ENCODE peak calls at places on chromosomes 6 and 20, in seven cellular contexts. One of them, this sample, is unnamed. For H3K27me3, the result is how much of the 10 kb centered on the place peaks cover.

GRCh38 chr6:27478141-27478705 is 5.3 kb upstream of the ZNF184 start:
- DNase-seq in neural progenitor cell: no peak
- DNase-seq in HCT116: no peak
- DNase-seq in GM23338: peak
- DNase-seq in GM23248: peak
- DNase-seq in SK-N-SH: no peak
- DNase-seq in PC-3: peak
- DNase-seq in this sample: peak

GRCh38 chr6:30922447-30922852 is 8.4 kb downstream of the VARS2 start:
- DNase-seq in GM23248: no peak
- DNase-seq in GM23338: no peak
- DNase-seq in neural progenitor cell: no peak
- DNase-seq in HCT116: no peak
- DNase-seq in SK-N-SH: no peak
- DNase-seq in PC-3: peak
- DNase-seq in this sample: no peak

GRCh38 chr6:129498950-129499870 is 210.8 kb downstream of the ARHGAP18 start:
- DNase-seq in GM23338: peak
- DNase-seq in HCT116: peak
- DNase-seq in SK-N-SH: peak
- DNase-seq in neural progenitor cell: peak
- DNase-seq in GM23248: peak
- DNase-seq in PC-3: peak
- DNase-seq in this sample: peak

GRCh38 chr6:19342616-19343015 is 494.6 kb upstream of the ID4 start:
- DNase-seq in neural progenitor cell: no peak
- DNase-seq in HCT116: no peak
- DNase-seq in SK-N-SH: no peak
- DNase-seq in GM23248: peak
- DNase-seq in PC-3: peak
- DNase-seq in GM23338: no peak
- DNase-seq in this sample: no peak

GRCh38 chr20:31543966-31544598 is 29.8 kb downstream of the HM13 start:
- DNase-seq in neural progenitor cell: no peak
- DNase-seq in SK-N-SH: peak
- DNase-seq in PC-3: peak
- DNase-seq in HCT116: no peak
- DNase-seq in GM23248: peak
- DNase-seq in GM23338: no peak
- DNase-seq in this sample: no peak

GRCh38 chr6:157386023-157386422 is 5.0 kb downstream of the ZDHHC14 start:
- DNase-seq in GM23248: no peak
- DNase-seq in PC-3: no peak
- DNase-seq in SK-N-SH: no peak
- DNase-seq in HCT116: no peak
- DNase-seq in GM23338: no peak
- DNase-seq in neural progenitor cell: no peak
- DNase-seq in this sample: no peak

GRCh38 chr6:136289579-136290405 is at the start of gene BCLAF1:
- DNase-seq in GM23338: peak
- DNase-seq in HCT116: peak
- DNase-seq in neural progenitor cell: peak
- DNase-seq in SK-N-SH: peak
- DNase-seq in PC-3: peak
- DNase-seq in GM23248: peak
- DNase-seq in this sample: peak

GRCh38 chr20:19435820-19436219 is 223.4 kb downstream of the SLC24A3 start:
- DNase-seq in HCT116: no peak
- DNase-seq in GM23248: no peak
- DNase-seq in GM23338: no peak
- DNase-seq in SK-N-SH: no peak
- DNase-seq in neural progenitor cell: no peak
- DNase-seq in PC-3: no peak
- DNase-seq in this sample: no peak

GRCh38 chr6:74735304-74735703 is 470.5 kb downstream of the COL12A1 start:
- DNase-seq in GM23338: no peak
- DNase-seq in HCT116: no peak
- DNase-seq in neural progenitor cell: no peak
- DNase-seq in GM23248: peak
- DNase-seq in SK-N-SH: no peak
- DNase-seq in PC-3: peak
- DNase-seq in this sample: no peak

GRCh38 chr20:24981750-24982149 is 10.8 kb downstream of the APMAP start:
- DNase-seq in neural progenitor cell: no peak
- DNase-seq in GM23338: no peak
- DNase-seq in PC-3: no peak
- DNase-seq in GM23248: no peak
- DNase-seq in SK-N-SH: no peak
- DNase-seq in HCT116: no peak
- DNase-seq in this sample: no peak

DNA sequence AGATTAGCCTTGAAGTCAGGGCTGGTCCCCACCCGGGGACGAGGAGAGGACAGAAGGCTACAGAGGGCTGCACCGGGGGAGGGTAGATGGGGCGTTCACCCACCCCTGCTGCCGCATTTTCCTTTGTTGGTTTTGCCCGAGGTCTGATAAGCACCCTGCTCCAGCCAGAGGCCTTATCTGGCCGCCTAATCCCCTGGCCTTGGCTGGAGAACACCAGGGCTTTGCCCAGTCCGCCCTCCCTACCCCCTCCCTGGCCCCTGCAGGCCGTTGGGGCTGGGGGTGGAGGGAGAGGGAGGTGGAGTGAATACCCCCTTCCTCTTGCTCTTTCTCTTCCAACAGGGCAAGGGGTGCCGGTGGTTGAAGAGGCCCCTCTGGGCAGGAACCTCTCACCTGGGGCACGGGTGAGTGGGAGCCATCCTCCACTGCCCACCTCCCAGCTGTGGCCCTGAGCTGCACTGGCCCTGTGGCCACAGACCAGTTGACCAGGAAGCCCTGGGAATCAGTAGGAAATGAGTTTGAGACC is 11.8 kb upstream of the GATA5 start:
- DNase-seq in HCT116: no peak
- DNase-seq in GM23248: no peak
- DNase-seq in neural progenitor cell: no peak
- DNase-seq in PC-3: no peak
- DNase-seq in SK-N-SH: peak
- DNase-seq in GM23338: no peak
- DNase-seq in this sample: no peak
- H3K27me3 ChIP-seq in HCT116: under half
- H3K27me3 ChIP-seq in GM23248: under half
- H3K27me3 ChIP-seq in neural progenitor cell: under half
- H3K27me3 ChIP-seq in PC-3: under half
- H3K27me3 ChIP-seq in SK-N-SH: under half
- H3K27me3 ChIP-seq in GM23338: under half
- H3K27me3 ChIP-seq in this sample: half or more

GRCh38 chr6:32668226-32668747 is 1.8 kb upstream of the HLA-DQB1 start:
- DNase-seq in HCT116: peak
- DNase-seq in GM23338: peak
- DNase-seq in GM23248: peak
- DNase-seq in PC-3: peak
- DNase-seq in SK-N-SH: no peak
- DNase-seq in neural progenitor cell: peak
- DNase-seq in this sample: peak

GRCh38 chr6:32664827-32665362 is 1.6 kb downstream of the HLA-DQB1 start:
- DNase-seq in GM23248: peak
- DNase-seq in neural progenitor cell: peak
- DNase-seq in HCT116: no peak
- DNase-seq in SK-N-SH: no peak
- DNase-seq in PC-3: no peak
- DNase-seq in GM23338: peak
- DNase-seq in this sample: no peak

GRCh38 chr6:32664354-32664753 is 2.1 kb downstream of the HLA-DQB1 start:
- DNase-seq in SK-N-SH: no peak
- DNase-seq in GM23248: no peak
- DNase-seq in PC-3: no peak
- DNase-seq in GM23338: peak
- DNase-seq in neural progenitor cell: no peak
- DNase-seq in HCT116: no peak
- DNase-seq in this sample: no peak

GRCh38 chr6:32665621-32666140 is 776 bp downstream of the HLA-DQB1 start:
- DNase-seq in SK-N-SH: no peak
- DNase-seq in HCT116: no peak
- DNase-seq in neural progenitor cell: no peak
- DNase-seq in GM23338: no peak
- DNase-seq in PC-3: no peak
- DNase-seq in GM23248: no peak
- DNase-seq in this sample: no peak

DNA sequence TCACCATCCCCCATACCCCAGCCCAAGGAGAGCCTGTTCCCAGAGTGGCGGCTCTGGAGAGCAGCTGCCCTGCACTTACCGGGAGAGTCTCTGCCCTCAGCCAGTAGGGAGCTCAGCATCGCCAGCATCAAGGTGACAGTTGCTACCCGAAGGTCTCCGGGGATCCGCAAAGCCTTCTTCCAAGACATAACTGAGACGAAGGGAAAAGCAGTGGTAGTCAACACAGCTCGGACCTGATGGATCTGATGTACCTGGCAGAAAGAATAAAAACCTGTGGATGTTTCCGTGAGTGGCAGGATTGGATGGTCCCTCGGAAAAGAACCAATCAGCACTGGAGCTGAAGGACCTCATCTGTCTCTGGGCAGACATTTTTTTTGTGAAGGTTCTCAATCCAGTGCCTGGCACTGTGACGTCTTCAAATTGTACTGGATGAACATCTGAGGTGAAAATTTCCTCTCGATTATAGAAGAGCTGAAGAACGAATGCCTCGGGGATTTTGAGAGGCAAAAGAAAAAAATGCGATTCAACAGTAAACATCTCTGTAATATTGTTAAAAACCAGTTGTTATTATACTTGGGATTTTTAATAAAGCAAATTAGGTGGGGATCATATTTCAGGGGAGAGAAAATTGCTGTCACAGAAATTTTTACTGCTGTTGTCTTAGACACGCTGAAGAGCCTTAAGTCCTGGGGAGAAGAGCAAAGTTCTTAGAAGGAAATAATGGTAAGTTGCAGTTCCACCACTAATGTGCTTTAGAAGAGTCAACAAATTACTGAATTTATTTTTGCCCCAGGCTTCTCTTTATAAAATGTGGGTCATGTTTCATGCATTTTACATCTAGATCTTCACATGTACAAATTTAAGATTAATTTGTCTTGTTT is at the start of gene HLA-DQB1:
- DNase-seq in HCT116: peak
- DNase-seq in SK-N-SH: peak
- DNase-seq in neural progenitor cell: peak
- DNase-seq in GM23338: peak
- DNase-seq in GM23248: peak
- DNase-seq in PC-3: peak
- DNase-seq in this sample: peak
- H3K4me3 ChIP-seq in HCT116: peak
- H3K4me3 ChIP-seq in SK-N-SH: no peak
- H3K4me3 ChIP-seq in neural progenitor cell: peak
- H3K4me3 ChIP-seq in GM23338: peak
- H3K4me3 ChIP-seq in GM23248: no peak
- H3K4me3 ChIP-seq in PC-3: no peak
- H3K4me3 ChIP-seq in this sample: no peak

DNA sequence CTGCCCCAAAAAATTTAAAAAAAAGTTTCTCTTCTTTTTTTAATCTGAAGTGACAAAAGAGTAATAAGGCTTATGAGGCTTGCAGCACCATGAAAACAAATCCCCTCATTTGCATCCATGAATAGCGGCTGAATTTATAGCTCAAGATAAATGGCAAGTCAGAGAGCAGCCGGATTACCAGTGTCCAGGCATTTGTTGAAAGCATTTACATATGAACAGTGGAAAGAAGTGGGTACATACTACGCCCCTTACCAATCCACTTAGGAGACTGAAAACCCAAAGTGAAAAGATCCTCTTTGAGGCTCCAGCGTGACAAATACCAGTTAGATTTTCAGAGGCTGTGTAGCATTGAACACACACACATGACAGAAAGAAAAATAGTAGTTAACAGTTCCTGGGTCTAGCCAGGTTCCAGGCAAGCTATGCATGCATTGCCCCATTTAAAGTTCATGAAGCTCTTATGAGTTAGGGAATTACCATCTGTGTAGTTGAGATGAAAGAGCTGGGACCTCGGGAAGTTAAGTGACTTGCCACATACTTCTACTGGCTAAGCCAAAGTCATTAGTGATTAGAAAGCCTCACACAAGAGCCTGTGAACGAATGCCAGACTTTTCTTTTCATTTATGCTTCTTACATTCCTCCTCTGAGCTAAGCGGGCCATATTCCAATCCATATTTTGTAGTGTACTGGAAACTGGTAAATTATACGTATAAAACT is 28.2 kb upstream of the NHSL1 start:
- DNase-seq in neural progenitor cell: peak
- DNase-seq in PC-3: no peak
- DNase-seq in HCT116: no peak
- DNase-seq in GM23338: peak
- DNase-seq in SK-N-SH: no peak
- DNase-seq in GM23248: no peak
- DNase-seq in this sample: no peak
- TF ChIP-seq EZH2phosphoT487 in neural progenitor cell: no peak
- TF ChIP-seq EZH2phosphoT487 in PC-3: no peak
- TF ChIP-seq EZH2phosphoT487 in HCT116: no peak
- TF ChIP-seq EZH2phosphoT487 in GM23338: no peak
- TF ChIP-seq EZH2phosphoT487 in SK-N-SH: no peak
- TF ChIP-seq EZH2phosphoT487 in GM23248: no peak
- TF ChIP-seq EZH2phosphoT487 in this sample: no peak

GRCh38 chr20:63409834-63410435 is 48.8 kb upstream of the CHRNA4 start:
- DNase-seq in PC-3: no peak
- DNase-seq in GM23338: peak
- DNase-seq in SK-N-SH: no peak
- DNase-seq in HCT116: no peak
- DNase-seq in GM23248: no peak
- DNase-seq in neural progenitor cell: no peak
- DNase-seq in this sample: no peak
- H3K27me3 ChIP-seq in PC-3: under half
- H3K27me3 ChIP-seq in GM23338: under half
- H3K27me3 ChIP-seq in SK-N-SH: under half
- H3K27me3 ChIP-seq in HCT116: under half
- H3K27me3 ChIP-seq in GM23248: under half
- H3K27me3 ChIP-seq in neural progenitor cell: under half
- H3K27me3 ChIP-seq in this sample: half or more

GRCh38 chr20:58227391-58228102 is 906 bp downstream of the ANKRD60 start:
- DNase-seq in neural progenitor cell: no peak
- DNase-seq in HCT116: no peak
- DNase-seq in GM23248: no peak
- DNase-seq in PC-3: no peak
- DNase-seq in GM23338: no peak
- DNase-seq in SK-N-SH: no peak
- DNase-seq in this sample: no peak
- H3K4me3 ChIP-seq in neural progenitor cell: no peak
- H3K4me3 ChIP-seq in HCT116: no peak
- H3K4me3 ChIP-seq in GM23248: no peak
- H3K4me3 ChIP-seq in PC-3: no peak
- H3K4me3 ChIP-seq in GM23338: peak
- H3K4me3 ChIP-seq in SK-N-SH: no peak
- H3K4me3 ChIP-seq in this sample: no peak